ENCODE peak calls at places on chromosome X, in four cellular contexts. One of them, this sample, is unnamed.

GRCh38 chrX:97858592-97858991 is 974.9 kb downstream of the RPA4 start:
- DNase-seq in stimulated activated CD4-positive, alpha-beta T cell treated with anti-CD3 and anti-CD28 coated beads, Interleukin-2, amount 100 ng/mL, for 48 hours: no peak
- DNase-seq in EH: peak
- DNase-seq in HepG2: no peak
- DNase-seq in this sample: peak

GRCh38 chrX:112521658-112522057 is 158.1 kb downstream of the LHFPL1 start:
- DNase-seq in EH: no peak
- DNase-seq in HepG2: no peak
- DNase-seq in stimulated activated CD4-positive, alpha-beta T cell treated with anti-CD3 and anti-CD28 coated beads, Interleukin-2, amount 100 ng/mL, for 48 hours: no peak
- DNase-seq in this sample: no peak

GRCh38 chrX:3516051-3516541 is 169.6 kb upstream of the MXRA5 start:
- DNase-seq in HepG2: no peak
- DNase-seq in stimulated activated CD4-positive, alpha-beta T cell treated with anti-CD3 and anti-CD28 coated beads, Interleukin-2, amount 100 ng/mL, for 48 hours: no peak
- DNase-seq in EH: peak
- DNase-seq in this sample: no peak

GRCh38 chrX:8404958-8405357 is 59.7 kb upstream of the VCX3B start:
- DNase-seq in stimulated activated CD4-positive, alpha-beta T cell treated with anti-CD3 and anti-CD28 coated beads, Interleukin-2, amount 100 ng/mL, for 48 hours: no peak
- DNase-seq in EH: no peak
- DNase-seq in HepG2: no peak
- DNase-seq in this sample: no peak

GRCh38 chrX:65586491-65586890 is 51.9 kb upstream of the LAS1L start:
- DNase-seq in stimulated activated CD4-positive, alpha-beta T cell treated with anti-CD3 and anti-CD28 coated beads, Interleukin-2, amount 100 ng/mL, for 48 hours: no peak
- DNase-seq in EH: peak
- DNase-seq in HepG2: no peak
- DNase-seq in this sample: no peak

GRCh38 chrX:46727445-46727844 is 31.5 kb downstream of the SLC9A7 start:
- DNase-seq in HepG2: no peak
- DNase-seq in stimulated activated CD4-positive, alpha-beta T cell treated with anti-CD3 and anti-CD28 coated beads, Interleukin-2, amount 100 ng/mL, for 48 hours: no peak
- DNase-seq in EH: peak
- DNase-seq in this sample: no peak

GRCh38 chrX:54481751-54482150 is 14.3 kb downstream of the FGD1 start:
- DNase-seq in stimulated activated CD4-positive, alpha-beta T cell treated with anti-CD3 and anti-CD28 coated beads, Interleukin-2, amount 100 ng/mL, for 48 hours: no peak
- DNase-seq in EH: peak
- DNase-seq in HepG2: no peak
- DNase-seq in this sample: no peak

GRCh38 chrX:2690856-2691542 is at the start of gene CD99:
- DNase-seq in EH: peak
- DNase-seq in HepG2: peak
- DNase-seq in stimulated activated CD4-positive, alpha-beta T cell treated with anti-CD3 and anti-CD28 coated beads, Interleukin-2, amount 100 ng/mL, for 48 hours: peak
- DNase-seq in this sample: peak

GRCh38 chrX:97763391-97763790 is 879.7 kb downstream of the RPA4 start:
- DNase-seq in stimulated activated CD4-positive, alpha-beta T cell treated with anti-CD3 and anti-CD28 coated beads, Interleukin-2, amount 100 ng/mL, for 48 hours: no peak
- DNase-seq in HepG2: no peak
- DNase-seq in EH: no peak
- DNase-seq in this sample: no peak

GRCh38 chrX:13092455-13092941 is 48.1 kb upstream of the FAM9C start:
- DNase-seq in HepG2: no peak
- DNase-seq in EH: no peak
- DNase-seq in stimulated activated CD4-positive, alpha-beta T cell treated with anti-CD3 and anti-CD28 coated beads, Interleukin-2, amount 100 ng/mL, for 48 hours: peak
- DNase-seq in this sample: no peak

GRCh38 chrX:119784747-119785446 is 6.5 kb downstream of the RPL39 start:
- DNase-seq in HepG2: no peak
- DNase-seq in stimulated activated CD4-positive, alpha-beta T cell treated with anti-CD3 and anti-CD28 coated beads, Interleukin-2, amount 100 ng/mL, for 48 hours: peak
- DNase-seq in EH: peak
- DNase-seq in this sample: peak

GRCh38 chrX:141839856-141840255 is 1.7 kb downstream of the MAGEC3 start:
- DNase-seq in stimulated activated CD4-positive, alpha-beta T cell treated with anti-CD3 and anti-CD28 coated beads, Interleukin-2, amount 100 ng/mL, for 48 hours: no peak
- DNase-seq in EH: peak
- DNase-seq in HepG2: no peak
- DNase-seq in this sample: no peak

GRCh38 chrX:19670854-19671620 is 155.7 kb upstream of the MAP3K15 start:
- DNase-seq in HepG2: peak
- DNase-seq in EH: peak
- DNase-seq in stimulated activated CD4-positive, alpha-beta T cell treated with anti-CD3 and anti-CD28 coated beads, Interleukin-2, amount 100 ng/mL, for 48 hours: no peak
- DNase-seq in this sample: peak

GRCh38 chrX:1599791-1600405 is 8.5 kb downstream of the AKAP17A start:
- DNase-seq in stimulated activated CD4-positive, alpha-beta T cell treated with anti-CD3 and anti-CD28 coated beads, Interleukin-2, amount 100 ng/mL, for 48 hours: no peak
- DNase-seq in EH: no peak
- DNase-seq in HepG2: no peak
- DNase-seq in this sample: no peak

GRCh38 chrX:115940888-115941332 is 229.6 kb upstream of the AGTR2 start:
- DNase-seq in stimulated activated CD4-positive, alpha-beta T cell treated with anti-CD3 and anti-CD28 coated beads, Interleukin-2, amount 100 ng/mL, for 48 hours: peak
- DNase-seq in EH: no peak
- DNase-seq in HepG2: peak
- DNase-seq in this sample: peak

GRCh38 chrX:150934453-150934852 is 36.0 kb upstream of the CD99L2 start:
- DNase-seq in HepG2: no peak
- DNase-seq in stimulated activated CD4-positive, alpha-beta T cell treated with anti-CD3 and anti-CD28 coated beads, Interleukin-2, amount 100 ng/mL, for 48 hours: no peak
- DNase-seq in EH: peak
- DNase-seq in this sample: no peak

GRCh38 chrX:29653721-29654120 is 561.6 kb upstream of the MAGEB2 start:
- DNase-seq in EH: no peak
- DNase-seq in stimulated activated CD4-positive, alpha-beta T cell treated with anti-CD3 and anti-CD28 coated beads, Interleukin-2, amount 100 ng/mL, for 48 hours: no peak
- DNase-seq in HepG2: no peak
- DNase-seq in this sample: no peak

GRCh38 chrX:110412971-110413726 is 54.5 kb downstream of the RTL9 start:
- DNase-seq in HepG2: peak
- DNase-seq in stimulated activated CD4-positive, alpha-beta T cell treated with anti-CD3 and anti-CD28 coated beads, Interleukin-2, amount 100 ng/mL, for 48 hours: peak
- DNase-seq in EH: peak
- DNase-seq in this sample: peak

GRCh38 chrX:107982356-107982755 is at the start of gene TEX13B:
- DNase-seq in stimulated activated CD4-positive, alpha-beta T cell treated with anti-CD3 and anti-CD28 coated beads, Interleukin-2, amount 100 ng/mL, for 48 hours: no peak
- DNase-seq in EH: no peak
- DNase-seq in HepG2: no peak
- DNase-seq in this sample: no peak

GRCh38 chrX:152968193-152968592 is 25.7 kb downstream of the PNMA5 start:
- DNase-seq in HepG2: no peak
- DNase-seq in stimulated activated CD4-positive, alpha-beta T cell treated with anti-CD3 and anti-CD28 coated beads, Interleukin-2, amount 100 ng/mL, for 48 hours: no peak
- DNase-seq in EH: no peak
- DNase-seq in this sample: no peak

GRCh38 chrX:22053486-22053885 is 21.4 kb downstream of the PHEX start:
- DNase-seq in stimulated activated CD4-positive, alpha-beta T cell treated with anti-CD3 and anti-CD28 coated beads, Interleukin-2, amount 100 ng/mL, for 48 hours: no peak
- DNase-seq in HepG2: no peak
- DNase-seq in EH: no peak
- DNase-seq in this sample: no peak

GRCh38 chrX:47197526-47197925 is 3.9 kb downstream of the UBA1 start:
- DNase-seq in stimulated activated CD4-positive, alpha-beta T cell treated with anti-CD3 and anti-CD28 coated beads, Interleukin-2, amount 100 ng/mL, for 48 hours: no peak
- DNase-seq in EH: no peak
- DNase-seq in HepG2: no peak
- DNase-seq in this sample: no peak

This sample was measured in mesenchymal stem cell.